ENCODE peak calls at places on chromosomes 5 and 9, in five cellular contexts. Q is PC-3, C is heart left ventricle, M is psoas muscle, D is Peyer's patch. G is an unnamed sample.

GRCh38 chr5:51414516-51414915 is 31.3 kb downstream of the ISL1 start:
- DNase-seq in D (no peak), M (no peak), C (no peak), Q (no peak), G (no peak)

GRCh38 chr9:137762414-137763061 is 115.0 kb upstream of the CACNA1B start:
- DNase-seq in C (no peak), Q (no peak), D (peak), M (peak), G (peak)

GRCh38 chr9:115691686-115692085 is 461.9 kb upstream of the PAPPA start:
- DNase-seq in C (no peak), Q (peak), D (no peak), M (no peak), G (no peak)

GRCh38 chr9:114172981-114173833 is 17.9 kb downstream of the COL27A1 start:
- DNase-seq in M (no peak), D (no peak), C (peak), Q (no peak), G (no peak)

GRCh38 chr5:145854651-145855258 is 18.1 kb downstream of the GRXCR2 start:
- DNase-seq in C (no peak), D (peak), Q (peak), M (no peak), G (peak)

GRCh38 chr5:109125755-109126429 is 283.9 kb downstream of the PJA2 start:
- DNase-seq in C (no peak), M (no peak), D (no peak), Q (no peak), G (no peak)

GRCh38 chr5:155050384-155051019 is 36.9 kb downstream of the KIF4B start:
- DNase-seq in Q (no peak), C (no peak), M (no peak), D (no peak), G (no peak)

GRCh38 chr9:83270116-83270515 is 207.2 kb upstream of the RASEF start:
- DNase-seq in Q (no peak), M (no peak), C (no peak), D (no peak), G (no peak)

GRCh38 chr9:36742264-36742663 is 169.6 kb downstream of the MELK start:
- DNase-seq in M (no peak), Q (no peak), C (no peak), D (no peak), G (no peak)

GRCh38 chr5:131067596-131067995 is 97.5 kb downstream of the HINT1 start:
- DNase-seq in M (no peak), Q (peak), D (no peak), C (no peak), G (no peak)

GRCh38 chr5:127280494-127281220 is 9.9 kb upstream of the MEGF10 start:
- DNase-seq in Q (peak), D (no peak), C (no peak), M (no peak), G (no peak)

GRCh38 chr5:143418140-143418866 is 14.8 kb upstream of the NR3C1 start:
- DNase-seq in Q (peak), D (no peak), C (no peak), M (no peak), G (peak)

GRCh38 chr5:95842955-95843544 is 20.5 kb upstream of the GLRX start:
- DNase-seq in Q (peak), D (peak), C (peak), M (peak), G (no peak)

GRCh38 chr9:136538599-136539426 is 7.0 kb downstream of the NOTCH1 start:
- DNase-seq in D (peak), C (peak), M (no peak), Q (no peak), G (no peak)

GRCh38 chr5:144249755-144250464 is 79.2 kb downstream of the KCTD16 start:
- DNase-seq in C (no peak), Q (no peak), D (no peak), M (no peak), G (no peak)

GRCh38 chr9:125412166-125412565 is 150.5 kb downstream of the GAPVD1 start:
- DNase-seq in Q (no peak), C (no peak), M (no peak), D (no peak), G (no peak)

GRCh38 chr5:178870411-178870810 is 10.7 kb downstream of the ZNF354B start:
- DNase-seq in D (no peak), C (no peak), M (no peak), Q (no peak), G (no peak)

GRCh38 chr5:132655821-132656773 is 1.9 kb upstream of the IL13 start:
- DNase-seq in Q (no peak), D (no peak), C (no peak), M (no peak), G (no peak)

GRCh38 chr5:31819926-31820516 is 181.1 kb downstream of the PDZD2 start:
- DNase-seq in M (no peak), Q (no peak), C (no peak), D (no peak), G (no peak)

GRCh38 chr5:3217114-3217513 is 378.5 kb upstream of the IRX1 start:
- DNase-seq in Q (no peak), M (no peak), D (no peak), C (no peak), G (no peak)

GRCh38 chr5:163613150-163613442 is 107.7 kb downstream of the MAT2B start:
- DNase-seq in Q (no peak), D (no peak), C (no peak), M (no peak), G (no peak)

GRCh38 chr5:33272288-33272687 is 168.5 kb upstream of the TARS1 start:
- DNase-seq in M (no peak), Q (peak), C (no peak), D (no peak), G (no peak)

GRCh38 chr5:137022043-137022442 is 477.1 kb downstream of the SPOCK1 start:
- DNase-seq in M (no peak), Q (no peak), C (peak), D (no peak), G (no peak)

GRCh38 chr9:122206118-122207046 is 22.4 kb downstream of the LHX6 start:
- DNase-seq in M (no peak), D (no peak), Q (peak), C (no peak), G (no peak)

GRCh38 chr9:79661926-79662552 is 90.3 kb downstream of the TLE4 start:
- DNase-seq in M (no peak), D (no peak), Q (no peak), C (no peak), G (no peak)

GRCh38 chr9:34984049-34984448 is 5.5 kb upstream of the DNAJB5 start:
- DNase-seq in D (no peak), M (no peak), C (no peak), Q (peak), G (no peak)

GRCh38 chr5:110785356-110785755 is 46.5 kb downstream of the SLC25A46 start:
- DNase-seq in M (no peak), D (no peak), C (no peak), Q (peak), G (no peak)

GRCh38 chr5:30838936-30839511 is 354.5 kb upstream of the CDH6 start:
- DNase-seq in D (no peak), M (no peak), C (no peak), Q (no peak), G (no peak)

GRCh38 chr5:53073349-53073748 is 36.2 kb downstream of the MOCS2 start:
- DNase-seq in C (no peak), Q (no peak), M (no peak), D (no peak), G (no peak)

GRCh38 chr5:41921874-41922273 is 3.2 kb upstream of the FBXO4 start:
- DNase-seq in C (no peak), D (no peak), Q (peak), M (no peak), G (no peak)

GRCh38 chr9:86866739-86867138 is 80.6 kb downstream of the GAS1 start:
- DNase-seq in Q (no peak), D (no peak), C (no peak), M (no peak), G (no peak)

GRCh38 chr5:55226027-55226933 is 835 bp downstream of the MCIDAS start:
- DNase-seq in M (no peak), C (peak), Q (peak), D (peak), G (no peak)

GRCh38 chr5:105836263-105836662 is 1834.5 kb downstream of the EFNA5 start:
- DNase-seq in Q (no peak), C (no peak), M (no peak), D (no peak), G (no peak)
- H3K4me3 ChIP-seq in Q (no peak), C (no peak), M (no peak), D (no peak), G (no peak)

DNA sequence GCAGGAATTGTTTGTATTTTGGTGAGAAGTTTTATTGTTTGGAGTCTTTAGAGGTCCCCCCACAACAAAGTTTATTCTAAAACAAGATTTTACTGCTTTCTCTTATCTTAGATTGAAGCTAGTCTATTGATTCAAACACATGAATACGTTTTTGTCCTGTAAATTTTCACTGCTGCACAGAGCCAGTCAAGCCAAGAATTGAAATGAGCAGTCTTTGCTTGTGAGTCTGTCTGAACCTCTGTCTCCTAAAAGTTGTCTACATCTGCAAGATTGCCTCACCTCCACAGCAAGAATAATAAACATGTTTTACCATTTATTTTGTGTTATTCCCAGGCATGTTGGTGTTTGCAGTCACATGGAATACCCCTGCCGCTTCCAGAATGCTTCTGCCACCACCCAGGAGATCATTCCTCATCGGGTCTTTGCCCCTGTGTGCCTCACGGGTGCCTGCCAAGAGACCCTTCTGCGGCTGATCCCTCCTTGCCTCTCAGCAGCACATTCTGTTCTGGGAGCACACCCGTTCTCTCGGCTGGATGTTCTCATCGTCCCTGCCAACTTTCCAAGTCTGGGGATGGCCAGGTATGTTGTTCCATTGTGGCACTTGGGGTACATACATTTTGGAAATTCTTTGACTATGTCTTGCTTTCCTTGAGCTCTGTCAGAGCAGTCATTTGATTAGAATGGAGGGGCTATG is 74.1 kb downstream of the AOPEP start:
- DNase-seq in D (no peak), Q (no peak), C (peak), M (no peak), G (no peak)
- H3K4me3 ChIP-seq in D (no peak), Q (no peak), C (no peak), M (no peak), G (no peak)

GRCh38 chr5:139394123-139394653 is 716 bp downstream of the PROB1 start:
- DNase-seq in C (peak), M (peak), Q (no peak), D (peak), G (peak)
- H3K4me3 ChIP-seq in C (peak), M (peak), Q (no peak), D (peak), G (peak)

DNA sequence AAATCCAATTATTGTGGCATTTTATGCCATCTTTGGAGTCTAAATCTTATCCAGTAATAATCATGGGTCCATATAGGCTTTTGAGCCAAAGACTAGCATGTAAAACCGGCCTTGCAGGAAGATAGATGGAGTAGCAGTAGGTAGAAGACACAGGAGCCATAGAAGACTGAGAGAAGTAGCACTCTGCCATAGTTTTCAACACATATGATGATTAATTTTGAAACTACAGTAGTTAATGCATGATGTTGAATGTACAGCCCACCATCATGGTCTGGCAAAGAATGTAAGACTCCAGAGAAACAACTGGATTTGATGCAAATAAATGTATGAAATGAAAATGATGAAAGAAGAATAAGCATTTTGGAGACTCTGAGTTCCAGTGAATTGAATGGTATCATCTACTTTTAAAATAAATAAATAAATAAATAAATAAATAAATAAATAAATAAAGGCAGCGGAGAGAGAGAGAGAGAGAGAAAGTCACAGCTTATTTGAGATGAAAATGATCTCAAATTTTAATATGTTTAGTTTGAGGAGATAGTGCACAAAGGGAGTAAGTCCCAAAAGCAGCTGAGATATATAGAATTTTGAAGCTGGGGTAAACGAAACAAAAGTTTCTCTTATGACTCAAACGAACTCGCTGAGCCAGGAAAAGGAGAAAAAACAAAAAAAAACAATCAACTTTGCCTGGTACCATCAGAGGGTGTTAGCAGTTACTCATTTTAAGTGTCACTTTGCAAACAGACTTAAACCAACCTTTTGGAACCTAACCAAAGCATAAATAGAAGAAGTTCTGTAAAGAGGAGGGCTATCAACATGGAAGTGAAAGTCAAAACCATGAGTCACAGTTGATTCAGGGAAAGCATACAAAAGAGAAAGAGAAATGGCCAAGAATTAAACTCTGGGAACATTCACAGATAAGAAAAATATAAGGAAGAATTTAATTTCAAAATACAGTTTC is 388.7 kb downstream of the CETN3 start:
- DNase-seq in Q (peak), M (no peak), D (no peak), C (no peak), G (no peak)
- H3K4me3 ChIP-seq in Q (peak), M (peak), D (no peak), C (peak), G (no peak)